ENCODE peak calls at places on chromosome 4, in nine cellular contexts. B is endodermal cell; Q is stimulated activated CD4-positive, alpha-beta T cell treated with anti-CD3 and anti-CD28 coated beads, Interleukin-1b, Interleukin-23, amount 100 ng/mL, for 24 hours; H is pons; A is ELR; L is Ammon's horn; D is IMR-90; R is bronchial epithelial cell; E is astrocyte of the spinal cord. C is an unnamed sample.

GRCh38 chr4:74320559-74321118 is 12.4 kb downstream of the EPGN start:
- DNase-seq in B (peak), Q (no peak), H (peak), A (peak), L (peak), D (peak), R (peak), E (peak), C (peak)

GRCh38 chr4:121876976-121877773 is 6.9 kb upstream of the BBS7 start:
- DNase-seq in B (no peak), Q (no peak), H (no peak), A (peak), L (no peak), D (peak), R (no peak), E (no peak), C (no peak)

GRCh38 chr4:8267077-8267476 is 2.5 kb upstream of the HTRA3 start:
- DNase-seq in B (peak), Q (peak), H (no peak), A (peak), L (no peak), D (peak), R (peak), E (peak), C (peak)

GRCh38 chr4:122052714-122053113 is 99.4 kb upstream of the BLTP1 start:
- DNase-seq in B (no peak), Q (no peak), H (no peak), A (no peak), L (no peak), D (no peak), R (peak), E (no peak), C (no peak)

GRCh38 chr4:165383757-165384156 is 4.9 kb downstream of the CPE start:
- DNase-seq in B (peak), Q (no peak), H (no peak), A (no peak), L (no peak), D (no peak), R (peak), E (peak), C (no peak)

GRCh38 chr4:147194604-147195003 is 248.9 kb upstream of the TTC29 start:
- DNase-seq in B (no peak), Q (no peak), H (no peak), A (no peak), L (no peak), D (no peak), R (no peak), E (no peak), C (no peak)

GRCh38 chr4:4851081-4851480 is 8.4 kb upstream of the MSX1 start:
- DNase-seq in B (no peak), Q (no peak), H (no peak), A (no peak), L (no peak), D (no peak), R (no peak), E (no peak), C (no peak)

GRCh38 chr4:37977471-37978452 is 17.6 kb downstream of the PTTG2 start:
- DNase-seq in B (peak), Q (peak), H (peak), A (peak), L (peak), D (peak), R (peak), E (peak), C (peak)

C was measured in HuH-7.5.